ENCODE peak calls at places on chromosomes 4 and X, in eight cellular contexts. H is nucleus accumbens, I is right cardiac atrium, L is DMS53, F is HCEC 1CT, V is retina, S is AG08395, O is hypothalamus. E is an unnamed sample.

GRCh38 chr4:17335371-17335770 is 176.5 kb downstream of the QDPR start:
- DNase-seq in H (no peak), V (no peak), I (no peak), L (no peak), O (no peak), F (no peak), S (no peak), E (no peak)

GRCh38 chr4:142567199-142567598 is 278.9 kb downstream of the INPP4B start:
- DNase-seq in I (no peak), F (no peak), V (no peak), L (no peak), O (no peak), H (no peak), S (no peak), E (peak; percentile 22)

GRCh38 chrX:65751511-65751910 is 84.1 kb downstream of the MSN start:
- DNase-seq in I (no peak), O (no peak), F (no peak), V (no peak), S (no peak), L (no peak), H (no peak), E (no peak)

GRCh38 chr4:6250984-6251295 is 18.7 kb upstream of the WFS1 start:
- DNase-seq in I (no peak), F (no peak), V (no peak), O (no peak), S (no peak), H (no peak), L (no peak), E (no peak)

GRCh38 chr4:55458164-55458563 is 62.4 kb downstream of the TMEM165 start:
- DNase-seq in S (peak; percentile 41), F (peak; percentile 46), O (no peak), V (no peak), I (no peak), H (no peak), L (no peak), E (peak; percentile 46)

GRCh38 chrX:920234-920799 is 289.7 kb downstream of the SHOX start:
- DNase-seq in H (no peak), O (no peak), S (peak; percentile 44), V (peak; percentile 36), I (no peak), L (no peak), F (no peak), E (peak; percentile 1)

GRCh38 chrX:16487620-16488380 is 162.2 kb upstream of the S100G start:
- DNase-seq in L (no peak), F (peak; percentile 61), S (no peak), V (no peak), H (no peak), O (no peak), I (no peak), E (peak; percentile 49)

GRCh38 chr4:38154681-38155588 is 194.7 kb downstream of the PTTG2 start:
- DNase-seq in H (no peak), F (no peak), O (no peak), L (peak; percentile 43), S (no peak), V (no peak), I (peak; percentile 73), E (peak; percentile 52)

GRCh38 chr4:136103616-136104015 is 1428.7 kb downstream of the PCDH18 start:
- DNase-seq in L (no peak), O (no peak), F (no peak), I (no peak), H (no peak), S (no peak), V (no peak), E (no peak)

GRCh38 chr4:137524642-137525384 is 7.5 kb downstream of the PCDH18 start:
- DNase-seq in F (peak; percentile 58), S (peak; percentile 26), L (no peak), I (no peak), O (no peak), H (no peak), V (no peak), E (peak; percentile 63)

GRCh38 chr4:146916479-146917076 is 29.1 kb downstream of the TTC29 start:
- DNase-seq in F (peak; percentile 1), S (peak; percentile 14), L (peak; percentile 55), V (no peak), H (no peak), I (no peak), O (no peak), E (peak; percentile 64)

GRCh38 chr4:37666625-37667071 is 19.5 kb downstream of the RELL1 start:
- DNase-seq in I (peak; percentile 32), V (no peak), F (peak; percentile 87), S (peak; percentile 75), L (peak; percentile 46), H (no peak), O (no peak), E (peak; percentile 94)

GRCh38 chr4:7043521-7044414 is 596 bp downstream of the TADA2B start:
- DNase-seq in H (no peak), I (peak; percentile 83), V (peak; percentile 86), S (no peak), L (peak; percentile 84), F (peak; percentile 33), O (no peak), E (peak; percentile 48)

GRCh38 chr4:145069361-145069760 is 28.6 kb downstream of the ANAPC10 start:
- DNase-seq in F (peak; percentile 54), L (no peak), H (no peak), S (peak; percentile 34), O (no peak), V (no peak), I (no peak), E (peak; percentile 80)

E was measured in fibroblast of lung.